ENCODE peak calls at places on chromosomes 4 and X, in five cellular contexts. Z is HCT116, O is K562, N is HepG2, L is SK-N-SH. C is an unnamed sample. For H3K4me1, the result is how much of the 10 kb centered on the place peaks cover.

GRCh38 chr4:113981591-113981990 is 2.1 kb upstream of the ARSJ start:
- DNase-seq in N (no peak), O (no peak), L (no peak), Z (no peak), C (no peak)

GRCh38 chrX:143634701-143635442 is 1.0 kb downstream of the SLITRK4 start:
- DNase-seq in O (no peak), N (no peak), L (no peak), Z (no peak), C (no peak)

GRCh38 chr4:94408549-94409374 is 43.0 kb upstream of the PDLIM5 start:
- DNase-seq in O (peak), N (peak), L (no peak), Z (no peak), C (no peak)

GRCh38 chr4:81426770-81427604 is 44.7 kb downstream of the RASGEF1B start:
- DNase-seq in L (no peak), N (no peak), Z (no peak), O (no peak), C (no peak)

GRCh38 chr4:73230865-73231517 is 27.6 kb downstream of the ANKRD17 start:
- DNase-seq in L (no peak), O (peak), Z (no peak), N (no peak), C (no peak)

GRCh38 chr4:16125571-16126445 is 42.0 kb upstream of the PROM1 start:
- DNase-seq in Z (no peak), N (no peak), L (no peak), O (no peak), C (no peak)

GRCh38 chr4:159131564-159131963 is 28.7 kb downstream of the RAPGEF2 start:
- DNase-seq in L (no peak), O (no peak), Z (no peak), N (no peak), C (no peak)

GRCh38 chr4:8917868-8918783 is 46.5 kb upstream of the HMX1 start:
- DNase-seq in Z (peak), N (peak), O (peak), L (peak), C (peak)

GRCh38 chr4:1979477-1980196 is 29.1 kb downstream of the NELFA start:
- DNase-seq in L (no peak), N (no peak), Z (no peak), O (no peak), C (no peak)

GRCh38 chr4:128455076-128455345 is 167.4 kb upstream of the PGRMC2 start:
- DNase-seq in O (no peak), L (no peak), N (no peak), Z (no peak), C (no peak)

GRCh38 chr4:184472540-184473264 is 1.6 kb downstream of the IRF2 start:
- DNase-seq in O (peak), L (peak), Z (no peak), N (peak), C (no peak)

GRCh38 chr4:88511236-88511635 is 12.3 kb downstream of the PYURF start:
- DNase-seq in O (no peak), Z (no peak), L (no peak), N (no peak), C (no peak)

GRCh38 chr4:38857354-38858096 is 908 bp upstream of the TLR6 start:
- DNase-seq in L (no peak), Z (peak), N (no peak), O (peak), C (no peak)

GRCh38 chrX:288561-288991 is 7.4 kb downstream of the PLCXD1 start:
- DNase-seq in Z (no peak), O (no peak), L (no peak), N (no peak), C (no peak)

GRCh38 chr4:168769416-168769815 is 240.6 kb downstream of the CBR4 start:
- DNase-seq in N (no peak), Z (no peak), L (no peak), O (no peak), C (no peak)

GRCh38 chr4:73259552-73260140 is 1.0 kb upstream of the ANKRD17 start:
- DNase-seq in L (no peak), N (peak), O (peak), Z (no peak), C (no peak)

GRCh38 chr4:95869961-95870500 is 30.1 kb downstream of the PDHA2 start:
- DNase-seq in O (no peak), Z (no peak), N (no peak), L (no peak), C (peak)

GRCh38 chrX:11533211-11533651 is 132.5 kb downstream of the ARHGAP6 start:
- DNase-seq in L (peak), Z (peak), N (peak), O (peak), C (peak)

GRCh38 chrX:11890843-11891514 is 132.9 kb downstream of the MSL3 start:
- DNase-seq in N (no peak), Z (no peak), L (no peak), O (no peak), C (no peak)

GRCh38 chrX:102712967-102713677 is 874 bp downstream of the GPRASP2 start:
- DNase-seq in L (peak), O (peak), Z (no peak), N (no peak), C (no peak)

GRCh38 chr4:58961925-58962324 is 1851.7 kb upstream of the IGFBP7 start:
- DNase-seq in O (no peak), Z (no peak), L (no peak), N (no peak), C (no peak)

GRCh38 chr4:64846417-64846816 is 437.2 kb upstream of the TECRL start:
- DNase-seq in N (no peak), O (no peak), L (no peak), Z (no peak), C (no peak)

GRCh38 chr4:26004290-26004689 is 90.3 kb downstream of the SMIM20 start:
- DNase-seq in L (no peak), O (no peak), N (no peak), Z (no peak), C (no peak)

GRCh38 chr4:100738388-100739165 is 220.8 kb upstream of the EMCN start:
- DNase-seq in Z (peak), N (no peak), L (no peak), O (no peak), C (no peak)

DNA sequence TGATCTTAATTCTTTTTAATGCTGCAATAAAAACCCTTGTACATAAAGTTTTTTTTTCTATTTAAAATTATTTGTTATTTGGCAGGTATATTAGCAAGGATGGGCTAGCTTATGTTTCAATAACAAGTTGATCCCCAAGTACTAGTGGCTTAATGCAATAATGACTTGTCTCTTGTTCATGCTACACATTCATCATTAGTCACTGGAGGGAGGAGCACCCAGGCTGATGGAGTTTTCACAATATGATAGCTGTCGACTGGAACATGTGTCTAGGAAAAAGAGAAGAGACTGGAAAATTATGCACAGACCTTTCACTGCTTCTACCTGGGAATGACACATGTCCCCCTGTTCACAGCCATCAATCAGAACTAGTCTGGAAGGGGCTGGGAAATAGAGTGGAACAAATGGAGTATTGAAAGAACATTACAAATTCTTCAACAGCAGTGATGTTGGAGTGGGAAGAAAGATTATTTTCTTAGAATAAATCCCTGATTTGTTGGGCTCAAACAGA is 387.9 kb upstream of the RPS6KA3 start:
- DNase-seq in N (no peak), O (no peak), L (no peak), Z (no peak), C (no peak)
- TF ChIP-seq YY1 in N (no peak), O (no peak), L (no peak), Z (no peak), C (no peak)

GRCh38 chr4:86960557-86960959 is 25.7 kb downstream of the AFF1 start:
- DNase-seq in O (peak), L (no peak), N (peak), Z (no peak), C (no peak)

GRCh38 chr4:86965019-86965976 is 30.5 kb downstream of the AFF1 start:
- DNase-seq in L (no peak), O (no peak), N (no peak), Z (no peak), C (no peak)

GRCh38 chr4:86961103-86961502 is 26.3 kb downstream of the AFF1 start:
- DNase-seq in Z (no peak), L (no peak), O (no peak), N (no peak), C (no peak)

GRCh38 chr4:86961605-86962295 is 26.9 kb downstream of the AFF1 start:
- DNase-seq in O (peak), N (no peak), Z (no peak), L (no peak), C (no peak)

DNA sequence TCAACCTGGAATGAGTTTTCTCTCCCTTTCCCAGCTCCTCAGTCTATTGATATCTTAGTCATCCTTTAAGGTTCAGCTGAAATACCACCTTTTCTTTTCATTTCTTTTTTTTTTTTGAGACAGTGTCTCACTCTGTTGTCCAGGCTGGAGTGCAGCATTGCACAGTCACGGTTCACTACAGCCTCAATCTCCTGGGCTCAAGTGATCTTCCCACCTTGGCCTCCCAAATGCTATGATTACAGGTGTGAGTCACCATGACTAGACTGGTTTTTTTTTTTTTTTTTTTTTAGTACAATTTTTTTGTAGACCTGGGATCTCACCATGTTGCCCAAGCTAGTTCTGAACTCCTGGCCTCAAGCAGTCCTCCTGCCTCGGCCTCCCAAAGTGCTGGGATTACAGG is 28.9 kb downstream of the AFF1 start:
- DNase-seq in L (no peak), Z (peak), O (peak), N (no peak), C (no peak)
- H3K4me1 ChIP-seq in L (under half), Z (under half), O (under half), N (half or more), C (under half)

DNA sequence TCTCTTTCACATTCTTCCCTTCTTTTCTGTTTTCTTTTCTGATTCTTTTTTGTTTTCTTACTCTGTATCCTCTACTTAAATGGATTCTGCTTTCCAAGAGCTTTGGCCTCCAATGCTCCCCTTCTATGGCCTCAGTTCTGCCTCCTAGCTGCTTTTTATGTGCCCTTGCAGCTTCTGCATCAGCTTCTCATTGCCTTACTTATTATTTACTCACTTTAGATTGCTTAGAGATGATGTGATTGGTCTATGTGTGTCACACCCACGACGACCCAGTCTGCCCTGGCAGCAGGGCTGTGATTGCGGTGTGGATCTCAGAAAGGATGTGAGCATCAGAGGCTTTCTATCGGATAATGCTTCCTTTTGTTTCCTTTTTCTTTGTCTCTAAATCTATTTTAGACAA is 71.8 kb upstream of the SMARCA5 start:
- DNase-seq in L (no peak), N (no peak), O (no peak), Z (no peak), C (no peak)
- TF ChIP-seq YY1 in L (no peak), N (no peak), O (no peak), Z (no peak), C (no peak)

DNA sequence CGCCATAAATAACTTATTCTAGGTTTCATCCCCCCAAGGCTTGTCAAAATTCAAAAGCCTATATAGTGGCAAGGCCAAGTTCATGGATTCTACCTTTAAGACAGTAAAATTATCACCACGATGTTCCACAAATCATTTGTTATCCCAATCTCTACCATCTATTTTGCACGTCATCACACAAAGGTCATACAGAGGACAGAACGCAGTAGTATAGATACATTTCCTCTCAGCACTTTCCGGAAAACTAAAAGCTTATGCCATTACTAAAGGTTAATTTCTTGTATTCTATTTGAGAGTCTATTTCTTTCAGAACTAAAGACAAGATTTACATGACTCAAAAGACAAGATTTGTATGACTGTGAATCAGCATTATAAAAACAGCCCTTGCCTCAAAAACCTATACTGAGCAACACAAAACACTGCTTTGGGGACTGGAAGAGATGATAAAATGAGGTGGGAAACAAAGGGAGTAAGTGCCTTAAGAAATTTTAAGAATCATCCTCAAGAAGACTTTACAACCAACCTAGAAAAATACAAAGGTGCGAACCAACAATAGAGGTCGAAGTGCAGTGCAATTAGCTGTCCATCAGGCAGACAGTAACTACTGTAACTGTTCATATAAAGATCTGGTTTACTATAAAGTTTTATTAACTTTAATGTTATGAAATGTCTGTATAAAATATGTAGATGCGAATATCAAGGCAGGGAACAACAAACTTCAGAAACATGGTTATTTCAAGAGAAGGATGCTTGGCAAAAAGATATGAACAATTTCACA is 7.6 kb downstream of the UBE2D3 start:
- DNase-seq in O (no peak), N (no peak), Z (no peak), L (no peak), C (no peak)
- H3K4me1 ChIP-seq in O (under half), N (half or more), Z (half or more), L (under half), C (under half)

GRCh38 chr4:127141857-127142256 is 490.9 kb upstream of the INTU start:
- DNase-seq in O (no peak), N (no peak), Z (no peak), L (no peak), C (no peak)
- TF ChIP-seq YY1 in O (no peak), N (no peak), Z (no peak), L (no peak), C (no peak)

GRCh38 chr4:3481113-3481531 is 18.0 kb downstream of the DOK7 start:
- DNase-seq in Z (no peak), O (no peak), L (no peak), N (no peak), C (peak)
- H3K4me1 ChIP-seq in Z (under half), O (half or more), L (under half), N (under half), C (half or more)

C was measured in NT2/D1.